ENCODE peak calls at places on chromosomes 5 and 9, in seven cellular contexts. B is A172, L is caudate nucleus, R is cerebellar cortex, G is heart right ventricle, P is OCI-LY7, J is LoVo. V is an unnamed sample.

GRCh38 chr9:2242778-2243395 is 227.7 kb downstream of the SMARCA2 start:
- DNase-seq in R (peak), P (no peak), L (peak), G (no peak), B (no peak), J (no peak), V (no peak)

GRCh38 chr5:71807909-71808308 is 88.8 kb downstream of the CARTPT start:
- DNase-seq in J (no peak), P (no peak), R (no peak), G (no peak), L (no peak), B (no peak), V (no peak)

GRCh38 chr5:463952-464351 is 21.0 kb downstream of the EXOC3 start:
- DNase-seq in L (peak), G (peak), P (no peak), B (no peak), J (no peak), R (no peak), V (peak)

GRCh38 chr5:28862137-28862859 is 1823.9 kb upstream of the CDH9 start:
- DNase-seq in R (no peak), G (no peak), J (no peak), B (no peak), L (no peak), P (no peak), V (no peak)

GRCh38 chr9:137167752-137168574 is 1.9 kb downstream of the LRRC26 start:
- DNase-seq in L (no peak), R (peak), J (no peak), P (no peak), G (no peak), B (no peak), V (peak)

GRCh38 chr9:123493627-123494026 is 137.6 kb downstream of the CRB2 start:
- DNase-seq in R (no peak), P (no peak), G (no peak), B (no peak), J (no peak), L (no peak), V (no peak)

GRCh38 chr9:76394896-76395244 is 644 bp upstream of the RFK start:
- DNase-seq in B (peak), P (peak), G (peak), J (peak), R (peak), L (peak), V (peak)

GRCh38 chr9:119802621-119803020 is 433.4 kb upstream of the BRINP1 start:
- DNase-seq in G (peak), L (peak), J (no peak), R (peak), B (no peak), P (no peak), V (peak)

GRCh38 chr5:113321266-113321665 is 113.5 kb downstream of the TSSK1B start:
- DNase-seq in R (no peak), B (no peak), G (no peak), P (no peak), J (no peak), L (no peak), V (no peak)

GRCh38 chr9:122203995-122204394 is 24.8 kb downstream of the LHX6 start:
- DNase-seq in G (no peak), B (no peak), R (no peak), J (no peak), P (no peak), L (no peak), V (no peak)

GRCh38 chr9:103574056-103574455 is 520.1 kb upstream of the SMC2 start:
- DNase-seq in L (no peak), R (no peak), G (no peak), J (no peak), P (no peak), B (no peak), V (no peak)

GRCh38 chr9:130893250-130894101 is 3.1 kb downstream of the QRFP start:
- DNase-seq in B (no peak), L (no peak), R (no peak), J (no peak), P (no peak), G (peak), V (peak)

GRCh38 chr9:94991961-94992907 is 265.7 kb downstream of the AOPEP start:
- DNase-seq in P (no peak), J (no peak), G (no peak), L (no peak), B (no peak), R (no peak), V (no peak)

GRCh38 chr5:21649969-21650368 is 1203.2 kb downstream of the CDH12 start:
- DNase-seq in R (no peak), L (no peak), G (no peak), P (no peak), B (peak), J (no peak), V (no peak)

GRCh38 chr9:101092922-101093321 is 64.4 kb downstream of the PLPPR1 start:
- DNase-seq in B (no peak), J (no peak), L (no peak), G (no peak), P (no peak), R (no peak), V (no peak)

GRCh38 chr5:149264432-149265069 is 7.1 kb upstream of the AFAP1L1 start:
- DNase-seq in L (peak), B (no peak), R (peak), P (peak), G (no peak), J (no peak), V (no peak)

GRCh38 chr5:76402251-76402879 is 720 bp upstream of the IQGAP2 start:
- DNase-seq in J (peak), G (peak), R (peak), P (peak), L (no peak), B (no peak), V (peak)

GRCh38 chr9:71793386-71794105 is 25.2 kb upstream of the CEMIP2 start:
- DNase-seq in R (no peak), B (peak), P (no peak), J (peak), G (no peak), L (no peak), V (no peak)

GRCh38 chr5:60803712-60804111 is 40.4 kb downstream of the ELOVL7 start:
- DNase-seq in L (no peak), P (no peak), G (no peak), J (no peak), R (no peak), B (no peak), V (no peak)

GRCh38 chr5:147901555-147901954 is 4.8 kb downstream of the C5orf46 start:
- DNase-seq in P (no peak), R (no peak), G (no peak), B (peak), J (no peak), L (no peak), V (no peak)

GRCh38 chr9:109027176-109027575 is 13.9 kb upstream of the CTNNAL1 start:
- DNase-seq in L (no peak), J (no peak), P (no peak), G (no peak), R (no peak), B (no peak), V (no peak)

GRCh38 chr9:120569556-120569955 is 10.4 kb downstream of the CDK5RAP2 start:
- DNase-seq in G (no peak), B (no peak), L (no peak), P (no peak), J (no peak), R (no peak), V (no peak)

GRCh38 chr9:121317737-121318630 is 50.0 kb downstream of the GSN start:
- DNase-seq in J (no peak), B (no peak), R (no peak), P (no peak), G (peak), L (no peak), V (peak)

GRCh38 chr9:70113403-70114022 is 69.9 kb downstream of the MAMDC2 start:
- DNase-seq in R (peak), G (peak), J (peak), B (peak), P (peak), L (peak), V (peak)

GRCh38 chr5:153543959-153544470 is 53.5 kb downstream of the GRIA1 start:
- DNase-seq in L (no peak), J (no peak), P (no peak), R (no peak), G (no peak), B (peak), V (no peak)

GRCh38 chr9:130304141-130304540 is 38.6 kb downstream of the HMCN2 start:
- DNase-seq in J (no peak), B (no peak), P (no peak), G (no peak), R (no peak), L (no peak), V (no peak)

V was measured in left ventricle myocardium superior.